ENCODE peak calls at places on chromosomes 13 and 19, in nine cellular contexts. One of them, this sample, is unnamed.

GRCh38 chr13:112890316-112891131 is 78.5 kb upstream of the MCF2L start:
- DNase-seq in head of caudate nucleus: no peak
- DNase-seq in hepatic stellate cell: no peak
- DNase-seq in stimulated activated CD4-positive, alpha-beta T cell treated with anti-CD3 and anti-CD28 coated beads, Interleukin-15, amount 100 ng/mL, for 24 hours: no peak
- DNase-seq in ACHN: no peak
- DNase-seq in stimulated activated CD8-positive, alpha-beta memory T cell treated with anti-CD3 and anti-CD28 coated beads, Interleukin-12 subunit alpha, Interleukin-12 subunit beta, amount 100 ng/mL, for 4 hours: no peak
- DNase-seq in transverse colon: no peak
- DNase-seq in GM10248: no peak
- DNase-seq in M059J: no peak
- DNase-seq in this sample: no peak

GRCh38 chr19:19407640-19407933 is 2.1 kb downstream of the GATAD2A start:
- DNase-seq in head of caudate nucleus: no peak
- DNase-seq in hepatic stellate cell: no peak
- DNase-seq in stimulated activated CD4-positive, alpha-beta T cell treated with anti-CD3 and anti-CD28 coated beads, Interleukin-15, amount 100 ng/mL, for 24 hours: no peak
- DNase-seq in ACHN: no peak
- DNase-seq in stimulated activated CD8-positive, alpha-beta memory T cell treated with anti-CD3 and anti-CD28 coated beads, Interleukin-12 subunit alpha, Interleukin-12 subunit beta, amount 100 ng/mL, for 4 hours: no peak
- DNase-seq in transverse colon: no peak
- DNase-seq in GM10248: no peak
- DNase-seq in M059J: no peak
- DNase-seq in this sample: no peak

GRCh38 chr13:48506092-48506701 is 26.7 kb downstream of the RCBTB2 start:
- DNase-seq in head of caudate nucleus: no peak
- DNase-seq in hepatic stellate cell: no peak
- DNase-seq in stimulated activated CD4-positive, alpha-beta T cell treated with anti-CD3 and anti-CD28 coated beads, Interleukin-15, amount 100 ng/mL, for 24 hours: no peak
- DNase-seq in ACHN: no peak
- DNase-seq in stimulated activated CD8-positive, alpha-beta memory T cell treated with anti-CD3 and anti-CD28 coated beads, Interleukin-12 subunit alpha, Interleukin-12 subunit beta, amount 100 ng/mL, for 4 hours: no peak
- DNase-seq in transverse colon: no peak
- DNase-seq in GM10248: no peak
- DNase-seq in M059J: no peak
- DNase-seq in this sample: no peak

GRCh38 chr13:88303605-88304004 is 632.4 kb downstream of the SLITRK5 start:
- DNase-seq in head of caudate nucleus: no peak
- DNase-seq in hepatic stellate cell: no peak
- DNase-seq in stimulated activated CD4-positive, alpha-beta T cell treated with anti-CD3 and anti-CD28 coated beads, Interleukin-15, amount 100 ng/mL, for 24 hours: no peak
- DNase-seq in ACHN: no peak
- DNase-seq in stimulated activated CD8-positive, alpha-beta memory T cell treated with anti-CD3 and anti-CD28 coated beads, Interleukin-12 subunit alpha, Interleukin-12 subunit beta, amount 100 ng/mL, for 4 hours: no peak
- DNase-seq in transverse colon: no peak
- DNase-seq in GM10248: no peak
- DNase-seq in M059J: no peak
- DNase-seq in this sample: no peak

GRCh38 chr13:102930566-102930965 is 84.7 kb downstream of the ERCC5 start:
- DNase-seq in head of caudate nucleus: no peak
- DNase-seq in hepatic stellate cell: no peak
- DNase-seq in stimulated activated CD4-positive, alpha-beta T cell treated with anti-CD3 and anti-CD28 coated beads, Interleukin-15, amount 100 ng/mL, for 24 hours: no peak
- DNase-seq in ACHN: no peak
- DNase-seq in stimulated activated CD8-positive, alpha-beta memory T cell treated with anti-CD3 and anti-CD28 coated beads, Interleukin-12 subunit alpha, Interleukin-12 subunit beta, amount 100 ng/mL, for 4 hours: no peak
- DNase-seq in transverse colon: no peak
- DNase-seq in GM10248: no peak
- DNase-seq in M059J: no peak
- DNase-seq in this sample: no peak

GRCh38 chr13:100333141-100333540 is 244.2 kb downstream of the PCCA start:
- DNase-seq in head of caudate nucleus: no peak
- DNase-seq in hepatic stellate cell: no peak
- DNase-seq in stimulated activated CD4-positive, alpha-beta T cell treated with anti-CD3 and anti-CD28 coated beads, Interleukin-15, amount 100 ng/mL, for 24 hours: no peak
- DNase-seq in ACHN: no peak
- DNase-seq in stimulated activated CD8-positive, alpha-beta memory T cell treated with anti-CD3 and anti-CD28 coated beads, Interleukin-12 subunit alpha, Interleukin-12 subunit beta, amount 100 ng/mL, for 4 hours: no peak
- DNase-seq in transverse colon: no peak
- DNase-seq in GM10248: no peak
- DNase-seq in M059J: no peak
- DNase-seq in this sample: no peak

GRCh38 chr13:99617474-99618255 is 116.4 kb downstream of the TM9SF2 start:
- DNase-seq in head of caudate nucleus: peak
- DNase-seq in hepatic stellate cell: peak
- DNase-seq in stimulated activated CD4-positive, alpha-beta T cell treated with anti-CD3 and anti-CD28 coated beads, Interleukin-15, amount 100 ng/mL, for 24 hours: peak
- DNase-seq in ACHN: peak
- DNase-seq in stimulated activated CD8-positive, alpha-beta memory T cell treated with anti-CD3 and anti-CD28 coated beads, Interleukin-12 subunit alpha, Interleukin-12 subunit beta, amount 100 ng/mL, for 4 hours: no peak
- DNase-seq in transverse colon: peak
- DNase-seq in GM10248: peak
- DNase-seq in M059J: peak
- DNase-seq in this sample: no peak

GRCh38 chr13:79405501-79405830 is 589 bp downstream of the RBM26 start:
- DNase-seq in head of caudate nucleus: no peak
- DNase-seq in hepatic stellate cell: no peak
- DNase-seq in stimulated activated CD4-positive, alpha-beta T cell treated with anti-CD3 and anti-CD28 coated beads, Interleukin-15, amount 100 ng/mL, for 24 hours: no peak
- DNase-seq in ACHN: no peak
- DNase-seq in stimulated activated CD8-positive, alpha-beta memory T cell treated with anti-CD3 and anti-CD28 coated beads, Interleukin-12 subunit alpha, Interleukin-12 subunit beta, amount 100 ng/mL, for 4 hours: peak
- DNase-seq in transverse colon: no peak
- DNase-seq in GM10248: no peak
- DNase-seq in M059J: peak
- DNase-seq in this sample: no peak

GRCh38 chr19:38070573-38070972 is 153.4 kb downstream of the DPF1 start:
- DNase-seq in head of caudate nucleus: no peak
- DNase-seq in hepatic stellate cell: no peak
- DNase-seq in stimulated activated CD4-positive, alpha-beta T cell treated with anti-CD3 and anti-CD28 coated beads, Interleukin-15, amount 100 ng/mL, for 24 hours: no peak
- DNase-seq in ACHN: no peak
- DNase-seq in stimulated activated CD8-positive, alpha-beta memory T cell treated with anti-CD3 and anti-CD28 coated beads, Interleukin-12 subunit alpha, Interleukin-12 subunit beta, amount 100 ng/mL, for 4 hours: no peak
- DNase-seq in transverse colon: no peak
- DNase-seq in GM10248: no peak
- DNase-seq in M059J: peak
- DNase-seq in this sample: no peak

GRCh38 chr19:11378319-11379189 is 4.1 kb downstream of the SWSAP1 start:
- DNase-seq in head of caudate nucleus: peak
- DNase-seq in hepatic stellate cell: peak
- DNase-seq in stimulated activated CD4-positive, alpha-beta T cell treated with anti-CD3 and anti-CD28 coated beads, Interleukin-15, amount 100 ng/mL, for 24 hours: peak
- DNase-seq in ACHN: peak
- DNase-seq in stimulated activated CD8-positive, alpha-beta memory T cell treated with anti-CD3 and anti-CD28 coated beads, Interleukin-12 subunit alpha, Interleukin-12 subunit beta, amount 100 ng/mL, for 4 hours: no peak
- DNase-seq in transverse colon: peak
- DNase-seq in GM10248: no peak
- DNase-seq in M059J: peak
- DNase-seq in this sample: no peak

GRCh38 chr13:100707818-100708740 is 33.5 kb upstream of the TMTC4 start:
- DNase-seq in head of caudate nucleus: peak
- DNase-seq in hepatic stellate cell: no peak
- DNase-seq in stimulated activated CD4-positive, alpha-beta T cell treated with anti-CD3 and anti-CD28 coated beads, Interleukin-15, amount 100 ng/mL, for 24 hours: peak
- DNase-seq in ACHN: peak
- DNase-seq in stimulated activated CD8-positive, alpha-beta memory T cell treated with anti-CD3 and anti-CD28 coated beads, Interleukin-12 subunit alpha, Interleukin-12 subunit beta, amount 100 ng/mL, for 4 hours: no peak
- DNase-seq in transverse colon: no peak
- DNase-seq in GM10248: no peak
- DNase-seq in M059J: peak
- DNase-seq in this sample: no peak

GRCh38 chr13:24130134-24130792 is 30.3 kb upstream of the SPATA13 start:
- DNase-seq in head of caudate nucleus: no peak
- DNase-seq in hepatic stellate cell: no peak
- DNase-seq in stimulated activated CD4-positive, alpha-beta T cell treated with anti-CD3 and anti-CD28 coated beads, Interleukin-15, amount 100 ng/mL, for 24 hours: no peak
- DNase-seq in ACHN: no peak
- DNase-seq in stimulated activated CD8-positive, alpha-beta memory T cell treated with anti-CD3 and anti-CD28 coated beads, Interleukin-12 subunit alpha, Interleukin-12 subunit beta, amount 100 ng/mL, for 4 hours: no peak
- DNase-seq in transverse colon: no peak
- DNase-seq in GM10248: no peak
- DNase-seq in M059J: no peak
- DNase-seq in this sample: no peak

GRCh38 chr19:38224014-38224862 is at the start of gene DPF1:
- DNase-seq in head of caudate nucleus: peak
- DNase-seq in hepatic stellate cell: peak
- DNase-seq in stimulated activated CD4-positive, alpha-beta T cell treated with anti-CD3 and anti-CD28 coated beads, Interleukin-15, amount 100 ng/mL, for 24 hours: peak
- DNase-seq in ACHN: peak
- DNase-seq in stimulated activated CD8-positive, alpha-beta memory T cell treated with anti-CD3 and anti-CD28 coated beads, Interleukin-12 subunit alpha, Interleukin-12 subunit beta, amount 100 ng/mL, for 4 hours: peak
- DNase-seq in transverse colon: peak
- DNase-seq in GM10248: peak
- DNase-seq in M059J: peak
- DNase-seq in this sample: peak

GRCh38 chr13:91454666-91455065 is 56.2 kb downstream of the GPC5 start:
- DNase-seq in head of caudate nucleus: no peak
- DNase-seq in hepatic stellate cell: no peak
- DNase-seq in stimulated activated CD4-positive, alpha-beta T cell treated with anti-CD3 and anti-CD28 coated beads, Interleukin-15, amount 100 ng/mL, for 24 hours: no peak
- DNase-seq in ACHN: no peak
- DNase-seq in stimulated activated CD8-positive, alpha-beta memory T cell treated with anti-CD3 and anti-CD28 coated beads, Interleukin-12 subunit alpha, Interleukin-12 subunit beta, amount 100 ng/mL, for 4 hours: no peak
- DNase-seq in transverse colon: no peak
- DNase-seq in GM10248: no peak
- DNase-seq in M059J: no peak
- DNase-seq in this sample: no peak

GRCh38 chr13:43285891-43286602 is 262.7 kb downstream of the DNAJC15 start:
- DNase-seq in head of caudate nucleus: peak
- DNase-seq in hepatic stellate cell: no peak
- DNase-seq in stimulated activated CD4-positive, alpha-beta T cell treated with anti-CD3 and anti-CD28 coated beads, Interleukin-15, amount 100 ng/mL, for 24 hours: no peak
- DNase-seq in ACHN: peak
- DNase-seq in stimulated activated CD8-positive, alpha-beta memory T cell treated with anti-CD3 and anti-CD28 coated beads, Interleukin-12 subunit alpha, Interleukin-12 subunit beta, amount 100 ng/mL, for 4 hours: no peak
- DNase-seq in transverse colon: no peak
- DNase-seq in GM10248: no peak
- DNase-seq in M059J: peak
- DNase-seq in this sample: no peak

This sample was measured in T-helper 2 cell treated with Interferon-gamma antibody and Interleukin-4, amounts not matched to agents 5 μg/mL and 100 μg/mL, for 36 hours.